ENCODE peak calls at places on chromosomes 5 and 9, in five cellular contexts. One of them, this sample, is unnamed.

GRCh38 chr5:163696270-163696887 is 191.0 kb downstream of the MAT2B start:
- DNase-seq in stimulated activated effector memory CD8-positive, alpha-beta T cell treated with anti-CD3 and anti-CD28 coated beads, Interleukin-12 subunit alpha, Interleukin-12 subunit beta, amount 100 ng/mL, for 72 hours: no peak
- DNase-seq in lower leg skin: no peak
- DNase-seq in NCI-H460: peak; percentile 73
- DNase-seq in glomerular endothelial cell: peak; percentile 74
- DNase-seq in this sample: no peak

GRCh38 chr5:39270172-39270848 is 50.9 kb upstream of the FYB1 start:
- DNase-seq in stimulated activated effector memory CD8-positive, alpha-beta T cell treated with anti-CD3 and anti-CD28 coated beads, Interleukin-12 subunit alpha, Interleukin-12 subunit beta, amount 100 ng/mL, for 72 hours: no peak
- DNase-seq in lower leg skin: no peak
- DNase-seq in NCI-H460: no peak
- DNase-seq in glomerular endothelial cell: no peak
- DNase-seq in this sample: no peak

GRCh38 chr9:98575379-98576346 is 133.1 kb downstream of the GABBR2 start:
- DNase-seq in stimulated activated effector memory CD8-positive, alpha-beta T cell treated with anti-CD3 and anti-CD28 coated beads, Interleukin-12 subunit alpha, Interleukin-12 subunit beta, amount 100 ng/mL, for 72 hours: peak; percentile 12
- DNase-seq in lower leg skin: peak; percentile 78
- DNase-seq in NCI-H460: no peak
- DNase-seq in glomerular endothelial cell: no peak
- DNase-seq in this sample: no peak

GRCh38 chr5:98769256-98770157 is 4.0 kb upstream of the RGMB start:
- DNase-seq in stimulated activated effector memory CD8-positive, alpha-beta T cell treated with anti-CD3 and anti-CD28 coated beads, Interleukin-12 subunit alpha, Interleukin-12 subunit beta, amount 100 ng/mL, for 72 hours: peak; percentile 13
- DNase-seq in lower leg skin: peak; percentile 88
- DNase-seq in NCI-H460: peak; percentile 44
- DNase-seq in glomerular endothelial cell: no peak
- DNase-seq in this sample: peak; percentile 76

GRCh38 chr9:115883467-115884329 is 269.9 kb upstream of the PAPPA start:
- DNase-seq in stimulated activated effector memory CD8-positive, alpha-beta T cell treated with anti-CD3 and anti-CD28 coated beads, Interleukin-12 subunit alpha, Interleukin-12 subunit beta, amount 100 ng/mL, for 72 hours: no peak
- DNase-seq in lower leg skin: no peak
- DNase-seq in NCI-H460: peak; percentile 66
- DNase-seq in glomerular endothelial cell: no peak
- DNase-seq in this sample: no peak

GRCh38 chr5:123084730-123085605 is 4.1 kb upstream of the PRDM6 start:
- DNase-seq in stimulated activated effector memory CD8-positive, alpha-beta T cell treated with anti-CD3 and anti-CD28 coated beads, Interleukin-12 subunit alpha, Interleukin-12 subunit beta, amount 100 ng/mL, for 72 hours: no peak
- DNase-seq in lower leg skin: no peak
- DNase-seq in NCI-H460: no peak
- DNase-seq in glomerular endothelial cell: no peak
- DNase-seq in this sample: no peak

GRCh38 chr9:95155211-95155610 is 162.3 kb downstream of the FANCC start:
- DNase-seq in stimulated activated effector memory CD8-positive, alpha-beta T cell treated with anti-CD3 and anti-CD28 coated beads, Interleukin-12 subunit alpha, Interleukin-12 subunit beta, amount 100 ng/mL, for 72 hours: no peak
- DNase-seq in lower leg skin: no peak
- DNase-seq in NCI-H460: no peak
- DNase-seq in glomerular endothelial cell: no peak
- DNase-seq in this sample: no peak

GRCh38 chr9:127910613-127911205 is 6.1 kb downstream of the ST6GALNAC4 start:
- DNase-seq in stimulated activated effector memory CD8-positive, alpha-beta T cell treated with anti-CD3 and anti-CD28 coated beads, Interleukin-12 subunit alpha, Interleukin-12 subunit beta, amount 100 ng/mL, for 72 hours: no peak
- DNase-seq in lower leg skin: no peak
- DNase-seq in NCI-H460: no peak
- DNase-seq in glomerular endothelial cell: no peak
- DNase-seq in this sample: no peak

GRCh38 chr5:11878846-11879245 is 25.4 kb downstream of the CTNND2 start:
- DNase-seq in stimulated activated effector memory CD8-positive, alpha-beta T cell treated with anti-CD3 and anti-CD28 coated beads, Interleukin-12 subunit alpha, Interleukin-12 subunit beta, amount 100 ng/mL, for 72 hours: no peak
- DNase-seq in lower leg skin: no peak
- DNase-seq in NCI-H460: no peak
- DNase-seq in glomerular endothelial cell: no peak
- DNase-seq in this sample: no peak

GRCh38 chr5:139841549-139841948 is 45.9 kb downstream of the PSD2 start:
- DNase-seq in stimulated activated effector memory CD8-positive, alpha-beta T cell treated with anti-CD3 and anti-CD28 coated beads, Interleukin-12 subunit alpha, Interleukin-12 subunit beta, amount 100 ng/mL, for 72 hours: no peak
- DNase-seq in lower leg skin: no peak
- DNase-seq in NCI-H460: peak; percentile 20
- DNase-seq in glomerular endothelial cell: no peak
- DNase-seq in this sample: no peak

GRCh38 chr5:157516626-157517325 is 56.8 kb downstream of the NIPAL4 start:
- DNase-seq in stimulated activated effector memory CD8-positive, alpha-beta T cell treated with anti-CD3 and anti-CD28 coated beads, Interleukin-12 subunit alpha, Interleukin-12 subunit beta, amount 100 ng/mL, for 72 hours: no peak
- DNase-seq in lower leg skin: no peak
- DNase-seq in NCI-H460: no peak
- DNase-seq in glomerular endothelial cell: no peak
- DNase-seq in this sample: peak; percentile 88

GRCh38 chr9:133105461-133105770 is 15.6 kb downstream of the RALGDS start:
- DNase-seq in stimulated activated effector memory CD8-positive, alpha-beta T cell treated with anti-CD3 and anti-CD28 coated beads, Interleukin-12 subunit alpha, Interleukin-12 subunit beta, amount 100 ng/mL, for 72 hours: no peak
- DNase-seq in lower leg skin: no peak
- DNase-seq in NCI-H460: no peak
- DNase-seq in glomerular endothelial cell: no peak
- DNase-seq in this sample: peak; percentile 53

GRCh38 chr5:36655171-36655570 is 48.8 kb downstream of the SLC1A3 start:
- DNase-seq in stimulated activated effector memory CD8-positive, alpha-beta T cell treated with anti-CD3 and anti-CD28 coated beads, Interleukin-12 subunit alpha, Interleukin-12 subunit beta, amount 100 ng/mL, for 72 hours: no peak
- DNase-seq in lower leg skin: no peak
- DNase-seq in NCI-H460: no peak
- DNase-seq in glomerular endothelial cell: no peak
- DNase-seq in this sample: peak; percentile 66

GRCh38 chr5:67244345-67244793 is 47.8 kb upstream of the CD180 start:
- DNase-seq in stimulated activated effector memory CD8-positive, alpha-beta T cell treated with anti-CD3 and anti-CD28 coated beads, Interleukin-12 subunit alpha, Interleukin-12 subunit beta, amount 100 ng/mL, for 72 hours: no peak
- DNase-seq in lower leg skin: no peak
- DNase-seq in NCI-H460: no peak
- DNase-seq in glomerular endothelial cell: peak; percentile 90
- DNase-seq in this sample: no peak

GRCh38 chr9:33081128-33081851 is 4.8 kb upstream of the SMU1 start:
- DNase-seq in stimulated activated effector memory CD8-positive, alpha-beta T cell treated with anti-CD3 and anti-CD28 coated beads, Interleukin-12 subunit alpha, Interleukin-12 subunit beta, amount 100 ng/mL, for 72 hours: no peak
- DNase-seq in lower leg skin: peak; percentile 93
- DNase-seq in NCI-H460: peak; percentile 79
- DNase-seq in glomerular endothelial cell: peak; percentile 90
- DNase-seq in this sample: peak; percentile 81

GRCh38 chr9:99109522-99109921 is 4.6 kb downstream of the TGFBR1 start:
- DNase-seq in stimulated activated effector memory CD8-positive, alpha-beta T cell treated with anti-CD3 and anti-CD28 coated beads, Interleukin-12 subunit alpha, Interleukin-12 subunit beta, amount 100 ng/mL, for 72 hours: no peak
- DNase-seq in lower leg skin: no peak
- DNase-seq in NCI-H460: no peak
- DNase-seq in glomerular endothelial cell: no peak
- DNase-seq in this sample: no peak

GRCh38 chr9:123438821-123439220 is 82.8 kb downstream of the CRB2 start:
- DNase-seq in stimulated activated effector memory CD8-positive, alpha-beta T cell treated with anti-CD3 and anti-CD28 coated beads, Interleukin-12 subunit alpha, Interleukin-12 subunit beta, amount 100 ng/mL, for 72 hours: no peak
- DNase-seq in lower leg skin: peak; percentile 49
- DNase-seq in NCI-H460: no peak
- DNase-seq in glomerular endothelial cell: no peak
- DNase-seq in this sample: no peak

GRCh38 chr5:124634228-124634819 is 112.1 kb downstream of the ZNF608 start:
- DNase-seq in stimulated activated effector memory CD8-positive, alpha-beta T cell treated with anti-CD3 and anti-CD28 coated beads, Interleukin-12 subunit alpha, Interleukin-12 subunit beta, amount 100 ng/mL, for 72 hours: no peak
- DNase-seq in lower leg skin: no peak
- DNase-seq in NCI-H460: no peak
- DNase-seq in glomerular endothelial cell: no peak
- DNase-seq in this sample: no peak

GRCh38 chr9:13750061-13750460 is 470.6 kb upstream of the MPDZ start:
- DNase-seq in stimulated activated effector memory CD8-positive, alpha-beta T cell treated with anti-CD3 and anti-CD28 coated beads, Interleukin-12 subunit alpha, Interleukin-12 subunit beta, amount 100 ng/mL, for 72 hours: no peak
- DNase-seq in lower leg skin: no peak
- DNase-seq in NCI-H460: no peak
- DNase-seq in glomerular endothelial cell: peak; percentile 87
- DNase-seq in this sample: no peak

This sample was measured in sigmoid colon.